ENCODE peak calls at places on chromosome 17, in nine cellular contexts. One of them, this sample, is unnamed.

GRCh38 chr17:78124081-78124835 is 4.3 kb downstream of the TMC6 start:
- DNase-seq in activated CD8-positive, alpha-beta T cell treated with anti-CD3 and anti-CD28 coated beads for 36 hours: no peak
- DNase-seq in fibroblast of pulmonary artery: no peak
- DNase-seq in dorsolateral prefrontal cortex: no peak
- DNase-seq in epithelial cell of proximal tubule: no peak
- DNase-seq in body of pancreas: no peak
- DNase-seq in HL-60: peak; percentile 89
- DNase-seq in HFF-Myc: no peak
- DNase-seq in suprapubic skin: no peak
- DNase-seq in this sample: no peak

GRCh38 chr17:57986841-57987581 is 1.0 kb downstream of the VEZF1 start:
- DNase-seq in activated CD8-positive, alpha-beta T cell treated with anti-CD3 and anti-CD28 coated beads for 36 hours: peak; percentile 74
- DNase-seq in fibroblast of pulmonary artery: peak; percentile 83
- DNase-seq in dorsolateral prefrontal cortex: no peak
- DNase-seq in epithelial cell of proximal tubule: no peak
- DNase-seq in body of pancreas: peak; percentile 48
- DNase-seq in HL-60: no peak
- DNase-seq in HFF-Myc: no peak
- DNase-seq in suprapubic skin: no peak
- DNase-seq in this sample: peak; percentile 38

GRCh38 chr17:39094607-39095308 is 56.7 kb downstream of the PLXDC1 start:
- DNase-seq in activated CD8-positive, alpha-beta T cell treated with anti-CD3 and anti-CD28 coated beads for 36 hours: peak; percentile 79
- DNase-seq in fibroblast of pulmonary artery: no peak
- DNase-seq in dorsolateral prefrontal cortex: no peak
- DNase-seq in epithelial cell of proximal tubule: no peak
- DNase-seq in body of pancreas: no peak
- DNase-seq in HL-60: no peak
- DNase-seq in HFF-Myc: no peak
- DNase-seq in suprapubic skin: no peak
- DNase-seq in this sample: no peak

GRCh38 chr17:77115947-77116346 is 24.8 kb upstream of the SEC14L1 start:
- DNase-seq in activated CD8-positive, alpha-beta T cell treated with anti-CD3 and anti-CD28 coated beads for 36 hours: no peak
- DNase-seq in fibroblast of pulmonary artery: no peak
- DNase-seq in dorsolateral prefrontal cortex: no peak
- DNase-seq in epithelial cell of proximal tubule: no peak
- DNase-seq in body of pancreas: no peak
- DNase-seq in HL-60: no peak
- DNase-seq in HFF-Myc: no peak
- DNase-seq in suprapubic skin: no peak
- DNase-seq in this sample: no peak

GRCh38 chr17:66555605-66556004 is 253.2 kb downstream of the PRKCA start:
- DNase-seq in activated CD8-positive, alpha-beta T cell treated with anti-CD3 and anti-CD28 coated beads for 36 hours: no peak
- DNase-seq in fibroblast of pulmonary artery: no peak
- DNase-seq in dorsolateral prefrontal cortex: no peak
- DNase-seq in epithelial cell of proximal tubule: no peak
- DNase-seq in body of pancreas: no peak
- DNase-seq in HL-60: no peak
- DNase-seq in HFF-Myc: no peak
- DNase-seq in suprapubic skin: no peak
- DNase-seq in this sample: no peak

GRCh38 chr17:41655611-41656111 is 31.3 kb upstream of the KRT17 start:
- DNase-seq in activated CD8-positive, alpha-beta T cell treated with anti-CD3 and anti-CD28 coated beads for 36 hours: no peak
- DNase-seq in fibroblast of pulmonary artery: no peak
- DNase-seq in dorsolateral prefrontal cortex: no peak
- DNase-seq in epithelial cell of proximal tubule: no peak
- DNase-seq in body of pancreas: peak; percentile 73
- DNase-seq in HL-60: no peak
- DNase-seq in HFF-Myc: no peak
- DNase-seq in suprapubic skin: peak; percentile 92
- DNase-seq in this sample: peak; percentile 89

GRCh38 chr17:50219345-50219744 is 17.9 kb upstream of the COL1A1 start:
- DNase-seq in activated CD8-positive, alpha-beta T cell treated with anti-CD3 and anti-CD28 coated beads for 36 hours: no peak
- DNase-seq in fibroblast of pulmonary artery: peak; percentile 78
- DNase-seq in dorsolateral prefrontal cortex: no peak
- DNase-seq in epithelial cell of proximal tubule: peak; percentile 51
- DNase-seq in body of pancreas: no peak
- DNase-seq in HL-60: no peak
- DNase-seq in HFF-Myc: no peak
- DNase-seq in suprapubic skin: no peak
- DNase-seq in this sample: peak; percentile 68

GRCh38 chr17:4520881-4521600 is 22.4 kb downstream of the SPNS2 start:
- DNase-seq in activated CD8-positive, alpha-beta T cell treated with anti-CD3 and anti-CD28 coated beads for 36 hours: no peak
- DNase-seq in fibroblast of pulmonary artery: peak; percentile 52
- DNase-seq in dorsolateral prefrontal cortex: no peak
- DNase-seq in epithelial cell of proximal tubule: peak; percentile 41
- DNase-seq in body of pancreas: peak; percentile 87
- DNase-seq in HL-60: no peak
- DNase-seq in HFF-Myc: no peak
- DNase-seq in suprapubic skin: no peak
- DNase-seq in this sample: peak; percentile 75

GRCh38 chr17:73838815-73839214 is 194.6 kb upstream of the SDK2 start:
- DNase-seq in activated CD8-positive, alpha-beta T cell treated with anti-CD3 and anti-CD28 coated beads for 36 hours: no peak
- DNase-seq in fibroblast of pulmonary artery: no peak
- DNase-seq in dorsolateral prefrontal cortex: no peak
- DNase-seq in epithelial cell of proximal tubule: no peak
- DNase-seq in body of pancreas: no peak
- DNase-seq in HL-60: no peak
- DNase-seq in HFF-Myc: no peak
- DNase-seq in suprapubic skin: no peak
- DNase-seq in this sample: no peak

GRCh38 chr17:73840829-73841228 is 196.6 kb upstream of the SDK2 start:
- DNase-seq in activated CD8-positive, alpha-beta T cell treated with anti-CD3 and anti-CD28 coated beads for 36 hours: no peak
- DNase-seq in fibroblast of pulmonary artery: no peak
- DNase-seq in dorsolateral prefrontal cortex: no peak
- DNase-seq in epithelial cell of proximal tubule: no peak
- DNase-seq in body of pancreas: no peak
- DNase-seq in HL-60: no peak
- DNase-seq in HFF-Myc: no peak
- DNase-seq in suprapubic skin: no peak
- DNase-seq in this sample: no peak

GRCh38 chr17:73835605-73836004 is 191.4 kb upstream of the SDK2 start:
- DNase-seq in activated CD8-positive, alpha-beta T cell treated with anti-CD3 and anti-CD28 coated beads for 36 hours: no peak
- DNase-seq in fibroblast of pulmonary artery: no peak
- DNase-seq in dorsolateral prefrontal cortex: no peak
- DNase-seq in epithelial cell of proximal tubule: no peak
- DNase-seq in body of pancreas: no peak
- DNase-seq in HL-60: no peak
- DNase-seq in HFF-Myc: no peak
- DNase-seq in suprapubic skin: no peak
- DNase-seq in this sample: no peak

GRCh38 chr17:73841431-73842060 is 197.3 kb upstream of the SDK2 start:
- DNase-seq in activated CD8-positive, alpha-beta T cell treated with anti-CD3 and anti-CD28 coated beads for 36 hours: peak; percentile 11
- DNase-seq in fibroblast of pulmonary artery: no peak
- DNase-seq in dorsolateral prefrontal cortex: no peak
- DNase-seq in epithelial cell of proximal tubule: no peak
- DNase-seq in body of pancreas: no peak
- DNase-seq in HL-60: no peak
- DNase-seq in HFF-Myc: no peak
- DNase-seq in suprapubic skin: no peak
- DNase-seq in this sample: peak; percentile 24
- TF ChIP-seq CTCF in activated CD8-positive, alpha-beta T cell treated with anti-CD3 and anti-CD28 coated beads for 36 hours: peak; percentile 25
- TF ChIP-seq CTCF in fibroblast of pulmonary artery: peak; percentile 24
- TF ChIP-seq CTCF in dorsolateral prefrontal cortex: peak; percentile 62
- TF ChIP-seq CTCF in epithelial cell of proximal tubule: peak; percentile 95
- TF ChIP-seq CTCF in body of pancreas: no peak
- TF ChIP-seq CTCF in HL-60: peak; percentile 81
- TF ChIP-seq CTCF in HFF-Myc: peak; percentile 44
- TF ChIP-seq CTCF in suprapubic skin: no peak
- TF ChIP-seq CTCF in this sample: no peak

GRCh38 chr17:1709971-1710806 is at the start of gene TLCD2:
- DNase-seq in activated CD8-positive, alpha-beta T cell treated with anti-CD3 and anti-CD28 coated beads for 36 hours: no peak
- DNase-seq in fibroblast of pulmonary artery: peak; percentile 65
- DNase-seq in dorsolateral prefrontal cortex: no peak
- DNase-seq in epithelial cell of proximal tubule: no peak
- DNase-seq in body of pancreas: peak; percentile 70
- DNase-seq in HL-60: no peak
- DNase-seq in HFF-Myc: no peak
- DNase-seq in suprapubic skin: no peak
- DNase-seq in this sample: peak; percentile 75
- TF ChIP-seq CTCF in activated CD8-positive, alpha-beta T cell treated with anti-CD3 and anti-CD28 coated beads for 36 hours: no peak
- TF ChIP-seq CTCF in fibroblast of pulmonary artery: no peak
- TF ChIP-seq CTCF in dorsolateral prefrontal cortex: no peak
- TF ChIP-seq CTCF in epithelial cell of proximal tubule: no peak
- TF ChIP-seq CTCF in body of pancreas: no peak
- TF ChIP-seq CTCF in HL-60: no peak
- TF ChIP-seq CTCF in HFF-Myc: no peak
- TF ChIP-seq CTCF in suprapubic skin: no peak
- TF ChIP-seq CTCF in this sample: no peak

GRCh38 chr17:73585583-73585982 is 58.7 kb downstream of the SDK2 start:
- DNase-seq in activated CD8-positive, alpha-beta T cell treated with anti-CD3 and anti-CD28 coated beads for 36 hours: peak; percentile 48
- DNase-seq in fibroblast of pulmonary artery: no peak
- DNase-seq in dorsolateral prefrontal cortex: no peak
- DNase-seq in epithelial cell of proximal tubule: no peak
- DNase-seq in body of pancreas: no peak
- DNase-seq in HL-60: no peak
- DNase-seq in HFF-Myc: no peak
- DNase-seq in suprapubic skin: no peak
- DNase-seq in this sample: no peak
- TF ChIP-seq CTCF in activated CD8-positive, alpha-beta T cell treated with anti-CD3 and anti-CD28 coated beads for 36 hours: peak; percentile 21
- TF ChIP-seq CTCF in fibroblast of pulmonary artery: no peak
- TF ChIP-seq CTCF in dorsolateral prefrontal cortex: no peak
- TF ChIP-seq CTCF in epithelial cell of proximal tubule: peak; percentile 17
- TF ChIP-seq CTCF in body of pancreas: no peak
- TF ChIP-seq CTCF in HL-60: no peak
- TF ChIP-seq CTCF in HFF-Myc: no peak
- TF ChIP-seq CTCF in suprapubic skin: no peak
- TF ChIP-seq CTCF in this sample: no peak

DNA sequence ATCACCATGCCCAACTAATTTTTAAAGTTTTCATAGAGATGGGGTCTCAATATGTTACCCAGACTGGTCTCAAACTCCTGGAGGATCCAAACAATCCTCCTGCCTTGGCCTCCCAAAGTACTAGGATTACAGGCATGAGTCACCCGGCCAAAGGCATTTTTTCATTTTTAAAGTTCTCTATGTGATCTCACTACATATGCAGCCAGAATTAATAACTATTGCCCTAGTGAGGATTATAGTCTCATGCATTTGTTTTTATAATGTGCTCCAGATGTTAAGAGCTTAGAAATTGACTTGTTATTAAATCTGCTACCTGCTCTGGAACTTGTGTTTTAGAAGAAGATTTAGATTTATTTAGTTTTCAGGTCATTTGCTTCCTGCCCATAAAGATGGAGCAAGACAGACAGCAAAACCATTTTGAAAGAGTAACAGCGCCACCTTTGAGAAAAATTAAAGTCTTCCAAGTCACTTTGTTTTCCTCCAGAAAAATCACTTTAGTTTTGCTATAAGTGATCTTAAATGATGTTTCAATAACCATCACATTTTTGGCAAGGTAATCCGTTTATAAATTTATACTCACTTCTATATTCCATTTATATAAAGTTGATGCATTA is 79.5 kb downstream of the CA4 start:
- DNase-seq in activated CD8-positive, alpha-beta T cell treated with anti-CD3 and anti-CD28 coated beads for 36 hours: no peak
- DNase-seq in fibroblast of pulmonary artery: peak; percentile 26
- DNase-seq in dorsolateral prefrontal cortex: no peak
- DNase-seq in epithelial cell of proximal tubule: no peak
- DNase-seq in body of pancreas: no peak
- DNase-seq in HL-60: no peak
- DNase-seq in HFF-Myc: peak; percentile 38
- DNase-seq in suprapubic skin: no peak
- DNase-seq in this sample: no peak
- TF ChIP-seq CTCF in activated CD8-positive, alpha-beta T cell treated with anti-CD3 and anti-CD28 coated beads for 36 hours: no peak
- TF ChIP-seq CTCF in fibroblast of pulmonary artery: no peak
- TF ChIP-seq CTCF in dorsolateral prefrontal cortex: no peak
- TF ChIP-seq CTCF in epithelial cell of proximal tubule: no peak
- TF ChIP-seq CTCF in body of pancreas: no peak
- TF ChIP-seq CTCF in HL-60: no peak
- TF ChIP-seq CTCF in HFF-Myc: peak; percentile 8
- TF ChIP-seq CTCF in suprapubic skin: no peak
- TF ChIP-seq CTCF in this sample: no peak

This sample was measured in Calu3.